ENCODE peak calls at places on chromosomes 5 and 9, in eight cellular contexts. One of them, this sample, is unnamed.
A peak's percentile ranks its signal among the peaks of the same experiment; 100 is the strongest.

GRCh38 chr5:103272377-103272776 is 13.8 kb downstream of the MACIR start:
- DNase-seq in transverse colon: no peak
- DNase-seq in HCT116: no peak
- DNase-seq in NCI-H1694 treated with DMSO at 0.1 percent for 48 hours: no peak
- DNase-seq in stimulated activated naive CD8-positive, alpha-beta T cell treated with anti-CD3 and anti-CD28 coated beads, Interleukin-15, Interleukin-2, amounts not matched to agents 100 U/mL and 50 U/mL, for 24 hours: no peak
- DNase-seq in endodermal cell: no peak
- DNase-seq in memory B cell: no peak
- DNase-seq in breast epithelium: no peak
- DNase-seq in this sample: no peak

GRCh38 chr9:87109182-87109581 is 161.9 kb upstream of the GAS1 start:
- DNase-seq in transverse colon: no peak
- DNase-seq in HCT116: no peak
- DNase-seq in NCI-H1694 treated with DMSO at 0.1 percent for 48 hours: no peak
- DNase-seq in stimulated activated naive CD8-positive, alpha-beta T cell treated with anti-CD3 and anti-CD28 coated beads, Interleukin-15, Interleukin-2, amounts not matched to agents 100 U/mL and 50 U/mL, for 24 hours: no peak
- DNase-seq in endodermal cell: no peak
- DNase-seq in memory B cell: no peak
- DNase-seq in breast epithelium: no peak
- DNase-seq in this sample: no peak

GRCh38 chr5:169065400-169065799 is 235.5 kb downstream of the SLIT3 start:
- DNase-seq in transverse colon: no peak
- DNase-seq in HCT116: no peak
- DNase-seq in NCI-H1694 treated with DMSO at 0.1 percent for 48 hours: no peak
- DNase-seq in stimulated activated naive CD8-positive, alpha-beta T cell treated with anti-CD3 and anti-CD28 coated beads, Interleukin-15, Interleukin-2, amounts not matched to agents 100 U/mL and 50 U/mL, for 24 hours: no peak
- DNase-seq in endodermal cell: no peak
- DNase-seq in memory B cell: no peak
- DNase-seq in breast epithelium: no peak
- DNase-seq in this sample: no peak

GRCh38 chr5:59209758-59210359 is 627.0 kb downstream of the RAB3C start:
- DNase-seq in transverse colon: no peak
- DNase-seq in HCT116: no peak
- DNase-seq in NCI-H1694 treated with DMSO at 0.1 percent for 48 hours: peak; percentile 95
- DNase-seq in stimulated activated naive CD8-positive, alpha-beta T cell treated with anti-CD3 and anti-CD28 coated beads, Interleukin-15, Interleukin-2, amounts not matched to agents 100 U/mL and 50 U/mL, for 24 hours: no peak
- DNase-seq in endodermal cell: no peak
- DNase-seq in memory B cell: no peak
- DNase-seq in breast epithelium: no peak
- DNase-seq in this sample: no peak

GRCh38 chr9:118618744-118619299 is 750.4 kb downstream of the BRINP1 start:
- DNase-seq in transverse colon: no peak
- DNase-seq in HCT116: no peak
- DNase-seq in NCI-H1694 treated with DMSO at 0.1 percent for 48 hours: no peak
- DNase-seq in stimulated activated naive CD8-positive, alpha-beta T cell treated with anti-CD3 and anti-CD28 coated beads, Interleukin-15, Interleukin-2, amounts not matched to agents 100 U/mL and 50 U/mL, for 24 hours: no peak
- DNase-seq in endodermal cell: no peak
- DNase-seq in memory B cell: no peak
- DNase-seq in breast epithelium: no peak
- DNase-seq in this sample: no peak

GRCh38 chr9:111914749-111915424 is 18.3 kb downstream of the UGCG start:
- DNase-seq in transverse colon: no peak
- DNase-seq in HCT116: no peak
- DNase-seq in NCI-H1694 treated with DMSO at 0.1 percent for 48 hours: no peak
- DNase-seq in stimulated activated naive CD8-positive, alpha-beta T cell treated with anti-CD3 and anti-CD28 coated beads, Interleukin-15, Interleukin-2, amounts not matched to agents 100 U/mL and 50 U/mL, for 24 hours: no peak
- DNase-seq in endodermal cell: no peak
- DNase-seq in memory B cell: no peak
- DNase-seq in breast epithelium: no peak
- DNase-seq in this sample: no peak

GRCh38 chr5:100306000-100306399 is 229.2 kb upstream of the FAM174A start:
- DNase-seq in transverse colon: no peak
- DNase-seq in HCT116: no peak
- DNase-seq in NCI-H1694 treated with DMSO at 0.1 percent for 48 hours: no peak
- DNase-seq in stimulated activated naive CD8-positive, alpha-beta T cell treated with anti-CD3 and anti-CD28 coated beads, Interleukin-15, Interleukin-2, amounts not matched to agents 100 U/mL and 50 U/mL, for 24 hours: no peak
- DNase-seq in endodermal cell: no peak
- DNase-seq in memory B cell: no peak
- DNase-seq in breast epithelium: no peak
- DNase-seq in this sample: no peak

GRCh38 chr5:158463188-158463587 is 604.2 kb upstream of the CLINT1 start:
- DNase-seq in transverse colon: no peak
- DNase-seq in HCT116: no peak
- DNase-seq in NCI-H1694 treated with DMSO at 0.1 percent for 48 hours: no peak
- DNase-seq in stimulated activated naive CD8-positive, alpha-beta T cell treated with anti-CD3 and anti-CD28 coated beads, Interleukin-15, Interleukin-2, amounts not matched to agents 100 U/mL and 50 U/mL, for 24 hours: no peak
- DNase-seq in endodermal cell: no peak
- DNase-seq in memory B cell: no peak
- DNase-seq in breast epithelium: no peak
- DNase-seq in this sample: no peak

GRCh38 chr5:73446631-73447233 is 1.8 kb downstream of the FOXD1 start:
- DNase-seq in transverse colon: no peak
- DNase-seq in HCT116: no peak
- DNase-seq in NCI-H1694 treated with DMSO at 0.1 percent for 48 hours: peak; percentile 10
- DNase-seq in stimulated activated naive CD8-positive, alpha-beta T cell treated with anti-CD3 and anti-CD28 coated beads, Interleukin-15, Interleukin-2, amounts not matched to agents 100 U/mL and 50 U/mL, for 24 hours: no peak
- DNase-seq in endodermal cell: peak; percentile 71
- DNase-seq in memory B cell: peak; percentile 21
- DNase-seq in breast epithelium: no peak
- DNase-seq in this sample: peak; percentile 12

GRCh38 chr5:71631070-71631469 is 43.9 kb downstream of the MCCC2 start:
- DNase-seq in transverse colon: no peak
- DNase-seq in HCT116: no peak
- DNase-seq in NCI-H1694 treated with DMSO at 0.1 percent for 48 hours: no peak
- DNase-seq in stimulated activated naive CD8-positive, alpha-beta T cell treated with anti-CD3 and anti-CD28 coated beads, Interleukin-15, Interleukin-2, amounts not matched to agents 100 U/mL and 50 U/mL, for 24 hours: no peak
- DNase-seq in endodermal cell: no peak
- DNase-seq in memory B cell: no peak
- DNase-seq in breast epithelium: no peak
- DNase-seq in this sample: no peak

GRCh38 chr9:109212768-109213167 is 45.7 kb upstream of the FRRS1L start:
- DNase-seq in transverse colon: no peak
- DNase-seq in HCT116: no peak
- DNase-seq in NCI-H1694 treated with DMSO at 0.1 percent for 48 hours: no peak
- DNase-seq in stimulated activated naive CD8-positive, alpha-beta T cell treated with anti-CD3 and anti-CD28 coated beads, Interleukin-15, Interleukin-2, amounts not matched to agents 100 U/mL and 50 U/mL, for 24 hours: no peak
- DNase-seq in endodermal cell: no peak
- DNase-seq in memory B cell: no peak
- DNase-seq in breast epithelium: no peak
- DNase-seq in this sample: no peak

GRCh38 chr5:33476992-33477391 is 36.2 kb downstream of the TARS1 start:
- DNase-seq in transverse colon: no peak
- DNase-seq in HCT116: no peak
- DNase-seq in NCI-H1694 treated with DMSO at 0.1 percent for 48 hours: no peak
- DNase-seq in stimulated activated naive CD8-positive, alpha-beta T cell treated with anti-CD3 and anti-CD28 coated beads, Interleukin-15, Interleukin-2, amounts not matched to agents 100 U/mL and 50 U/mL, for 24 hours: no peak
- DNase-seq in endodermal cell: no peak
- DNase-seq in memory B cell: no peak
- DNase-seq in breast epithelium: no peak
- DNase-seq in this sample: no peak

GRCh38 chr5:65926276-65926761 is at the start of gene ERBIN:
- DNase-seq in transverse colon: peak; percentile 90
- DNase-seq in HCT116: no peak
- DNase-seq in NCI-H1694 treated with DMSO at 0.1 percent for 48 hours: no peak
- DNase-seq in stimulated activated naive CD8-positive, alpha-beta T cell treated with anti-CD3 and anti-CD28 coated beads, Interleukin-15, Interleukin-2, amounts not matched to agents 100 U/mL and 50 U/mL, for 24 hours: peak; percentile 76
- DNase-seq in endodermal cell: no peak
- DNase-seq in memory B cell: peak; percentile 68
- DNase-seq in breast epithelium: peak; percentile 82
- DNase-seq in this sample: peak; percentile 73

GRCh38 chr5:78591227-78591626 is 57.3 kb downstream of the LHFPL2 start:
- DNase-seq in transverse colon: no peak
- DNase-seq in HCT116: peak; percentile 36
- DNase-seq in NCI-H1694 treated with DMSO at 0.1 percent for 48 hours: no peak
- DNase-seq in stimulated activated naive CD8-positive, alpha-beta T cell treated with anti-CD3 and anti-CD28 coated beads, Interleukin-15, Interleukin-2, amounts not matched to agents 100 U/mL and 50 U/mL, for 24 hours: no peak
- DNase-seq in endodermal cell: no peak
- DNase-seq in memory B cell: no peak
- DNase-seq in breast epithelium: no peak
- DNase-seq in this sample: no peak

GRCh38 chr9:80496901-80497565 is 925.3 kb downstream of the TLE4 start:
- DNase-seq in transverse colon: no peak
- DNase-seq in HCT116: no peak
- DNase-seq in NCI-H1694 treated with DMSO at 0.1 percent for 48 hours: no peak
- DNase-seq in stimulated activated naive CD8-positive, alpha-beta T cell treated with anti-CD3 and anti-CD28 coated beads, Interleukin-15, Interleukin-2, amounts not matched to agents 100 U/mL and 50 U/mL, for 24 hours: no peak
- DNase-seq in endodermal cell: no peak
- DNase-seq in memory B cell: no peak
- DNase-seq in breast epithelium: no peak
- DNase-seq in this sample: no peak

GRCh38 chr5:172768573-172769323 is 2.2 kb downstream of the DUSP1 start:
- DNase-seq in transverse colon: peak; percentile 44
- DNase-seq in HCT116: no peak
- DNase-seq in NCI-H1694 treated with DMSO at 0.1 percent for 48 hours: no peak
- DNase-seq in stimulated activated naive CD8-positive, alpha-beta T cell treated with anti-CD3 and anti-CD28 coated beads, Interleukin-15, Interleukin-2, amounts not matched to agents 100 U/mL and 50 U/mL, for 24 hours: no peak
- DNase-seq in endodermal cell: peak; percentile 47
- DNase-seq in memory B cell: peak; percentile 52
- DNase-seq in breast epithelium: no peak
- DNase-seq in this sample: no peak

GRCh38 chr9:133855802-133856592 is 117.8 kb upstream of the SARDH start:
- DNase-seq in transverse colon: peak; percentile 87
- DNase-seq in HCT116: no peak
- DNase-seq in NCI-H1694 treated with DMSO at 0.1 percent for 48 hours: no peak
- DNase-seq in stimulated activated naive CD8-positive, alpha-beta T cell treated with anti-CD3 and anti-CD28 coated beads, Interleukin-15, Interleukin-2, amounts not matched to agents 100 U/mL and 50 U/mL, for 24 hours: no peak
- DNase-seq in endodermal cell: no peak
- DNase-seq in memory B cell: no peak
- DNase-seq in breast epithelium: no peak
- DNase-seq in this sample: no peak